ENCODE peak calls at places on chromosome X, in five cellular contexts. W is tibial artery, L is neuronal stem cell, A is A172, K is stomach. O is an unnamed sample.

GRCh38 chrX:21933077-21933476 is 7.4 kb upstream of the SMS start:
- DNase-seq in K (no peak), A (no peak), W (no peak), L (no peak), O (no peak)

GRCh38 chrX:147891886-147892285 is 19.8 kb upstream of the FMR1 start:
- DNase-seq in A (peak), K (no peak), W (no peak), L (no peak), O (no peak)

GRCh38 chrX:129493643-129494042 is 29.6 kb downstream of the SMARCA1 start:
- DNase-seq in A (peak), W (no peak), K (no peak), L (no peak), O (no peak)

GRCh38 chrX:143437439-143437838 is 79.8 kb downstream of the SPANXN3 start:
- DNase-seq in A (no peak), W (no peak), K (no peak), L (no peak), O (no peak)

GRCh38 chrX:39018526-39018925 is 217.3 kb downstream of the MID1IP1 start:
- DNase-seq in K (no peak), L (no peak), W (no peak), A (no peak), O (no peak)

GRCh38 chrX:53091354-53091753 is 2.6 kb upstream of the KANTR start:
- DNase-seq in K (no peak), L (no peak), A (no peak), W (no peak), O (no peak)

GRCh38 chrX:133473451-133473850 is 58.2 kb upstream of the GPC4 start:
- DNase-seq in L (no peak), K (no peak), A (no peak), W (no peak), O (no peak)

GRCh38 chrX:154090731-154091130 is 6.8 kb downstream of the MECP2 start:
- DNase-seq in A (no peak), K (no peak), W (no peak), L (no peak), O (no peak)

GRCh38 chrX:153871451-153871850 is 14.5 kb downstream of the L1CAM start:
- DNase-seq in A (no peak), L (no peak), K (no peak), W (no peak), O (no peak)

GRCh38 chrX:50814701-50815476 is 895 bp upstream of the SHROOM4 start:
- DNase-seq in W (peak), A (no peak), L (no peak), K (no peak), O (peak)

GRCh38 chrX:14934423-14934822 is 61.2 kb downstream of the MOSPD2 start:
- DNase-seq in W (no peak), K (no peak), A (no peak), L (no peak), O (no peak)

GRCh38 chrX:153926863-153927685 is 1.0 kb upstream of the ARHGAP4 start:
- DNase-seq in A (peak), W (peak), K (peak), L (no peak), O (peak)

GRCh38 chrX:136065044-136065671 is 79.9 kb downstream of the SLC9A6 start:
- DNase-seq in L (no peak), K (no peak), A (no peak), W (peak), O (no peak)

GRCh38 chrX:35416783-35417182 is 381.4 kb upstream of the MAGEB16 start:
- DNase-seq in K (no peak), W (no peak), A (no peak), L (no peak), O (no peak)

GRCh38 chrX:78769356-78769755 is 21.8 kb downstream of the LPAR4 start:
- DNase-seq in K (no peak), W (no peak), A (no peak), L (no peak), O (no peak)

GRCh38 chrX:87732133-87732532 is 214.5 kb downstream of the KLHL4 start:
- DNase-seq in L (no peak), K (no peak), A (no peak), W (no peak), O (no peak)

GRCh38 chrX:65545456-65545855 is 10.9 kb upstream of the LAS1L start:
- DNase-seq in L (no peak), A (no peak), W (no peak), K (no peak), O (no peak)

GRCh38 chrX:73563740-73564073 is 710 bp downstream of the CHIC1 start:
- DNase-seq in A (no peak), L (no peak), W (no peak), K (no peak), O (no peak)

GRCh38 chrX:96729868-96730643 is 45.4 kb downstream of the DIAPH2 start:
- DNase-seq in L (no peak), W (no peak), A (no peak), K (no peak), O (no peak)

GRCh38 chrX:2351999-2352995 is 148.5 kb downstream of the DHRSX start:
- DNase-seq in L (no peak), W (no peak), K (no peak), A (peak), O (no peak)

GRCh38 chrX:22095306-22095705 is 63.2 kb downstream of the PHEX start:
- DNase-seq in A (peak), K (no peak), W (peak), L (peak), O (peak)

GRCh38 chrX:68934421-68934820 is 105.6 kb downstream of the EFNB1 start:
- DNase-seq in K (peak), A (no peak), W (no peak), L (no peak), O (peak)

GRCh38 chrX:14529288-14529989 is at the start of gene GLRA2:
- DNase-seq in W (no peak), A (peak), L (peak), K (no peak), O (peak)

O was measured in colonic mucosa.